ENCODE peak calls at places on chromosome 2, in ten cellular contexts. One of them, this sample, is unnamed.

GRCh38 chr2:157439792-157440186 is 4.1 kb downstream of the CYTIP start:
- DNase-seq in fibroblast of lung: no peak
- DNase-seq in fibroblast of the aortic adventitia: no peak
- DNase-seq in PC-9: no peak
- DNase-seq in GM20000: peak
- DNase-seq in fibroblast of mammary gland: no peak
- DNase-seq in kidney: no peak
- DNase-seq in SK-N-SH: no peak
- DNase-seq in A549: no peak
- DNase-seq in MM.1S: peak
- DNase-seq in this sample: no peak

GRCh38 chr2:230449901-230450467 is 34.0 kb downstream of the SP100 start:
- DNase-seq in A549: no peak
- DNase-seq in PC-9: no peak
- DNase-seq in fibroblast of mammary gland: no peak
- DNase-seq in fibroblast of lung: no peak
- DNase-seq in fibroblast of the aortic adventitia: no peak
- DNase-seq in kidney: no peak
- DNase-seq in GM20000: no peak
- DNase-seq in MM.1S: no peak
- DNase-seq in SK-N-SH: no peak
- DNase-seq in this sample: no peak

GRCh38 chr2:186716899-186717811 is 23.3 kb downstream of the FAM171B start:
- DNase-seq in GM20000: no peak
- DNase-seq in A549: no peak
- DNase-seq in kidney: no peak
- DNase-seq in fibroblast of the aortic adventitia: peak
- DNase-seq in MM.1S: no peak
- DNase-seq in fibroblast of mammary gland: peak
- DNase-seq in PC-9: no peak
- DNase-seq in fibroblast of lung: peak
- DNase-seq in SK-N-SH: no peak
- DNase-seq in this sample: no peak

GRCh38 chr2:193793914-193794313 is 1599.2 kb upstream of the TMEFF2 start:
- DNase-seq in SK-N-SH: no peak
- DNase-seq in kidney: no peak
- DNase-seq in GM20000: no peak
- DNase-seq in fibroblast of mammary gland: peak
- DNase-seq in fibroblast of lung: no peak
- DNase-seq in fibroblast of the aortic adventitia: peak
- DNase-seq in A549: no peak
- DNase-seq in MM.1S: no peak
- DNase-seq in PC-9: no peak
- DNase-seq in this sample: no peak

GRCh38 chr2:240260664-240261063 is 120.2 kb upstream of the OTOS start:
- DNase-seq in fibroblast of lung: no peak
- DNase-seq in A549: no peak
- DNase-seq in kidney: no peak
- DNase-seq in fibroblast of mammary gland: no peak
- DNase-seq in MM.1S: no peak
- DNase-seq in PC-9: no peak
- DNase-seq in fibroblast of the aortic adventitia: no peak
- DNase-seq in GM20000: no peak
- DNase-seq in SK-N-SH: no peak
- DNase-seq in this sample: no peak

GRCh38 chr2:159131882-159132281 is 154.6 kb downstream of the WDSUB1 start:
- DNase-seq in SK-N-SH: no peak
- DNase-seq in MM.1S: no peak
- DNase-seq in fibroblast of mammary gland: peak
- DNase-seq in fibroblast of the aortic adventitia: peak
- DNase-seq in fibroblast of lung: peak
- DNase-seq in kidney: no peak
- DNase-seq in A549: peak
- DNase-seq in GM20000: no peak
- DNase-seq in PC-9: no peak
- DNase-seq in this sample: no peak

GRCh38 chr2:112220831-112221230 is 34.0 kb downstream of the ZC3H8 start:
- DNase-seq in PC-9: no peak
- DNase-seq in fibroblast of the aortic adventitia: no peak
- DNase-seq in SK-N-SH: no peak
- DNase-seq in fibroblast of mammary gland: no peak
- DNase-seq in A549: no peak
- DNase-seq in GM20000: no peak
- DNase-seq in MM.1S: no peak
- DNase-seq in kidney: no peak
- DNase-seq in fibroblast of lung: no peak
- DNase-seq in this sample: no peak

GRCh38 chr2:108958002-108958401 is 31.0 kb downstream of the EDAR start:
- DNase-seq in kidney: no peak
- DNase-seq in PC-9: no peak
- DNase-seq in MM.1S: no peak
- DNase-seq in fibroblast of the aortic adventitia: no peak
- DNase-seq in A549: no peak
- DNase-seq in GM20000: no peak
- DNase-seq in fibroblast of lung: no peak
- DNase-seq in SK-N-SH: no peak
- DNase-seq in fibroblast of mammary gland: no peak
- DNase-seq in this sample: no peak

GRCh38 chr2:48508461-48509124 is 21.4 kb upstream of the STON1 start:
- DNase-seq in fibroblast of lung: peak
- DNase-seq in PC-9: no peak
- DNase-seq in fibroblast of mammary gland: peak
- DNase-seq in MM.1S: no peak
- DNase-seq in A549: no peak
- DNase-seq in SK-N-SH: no peak
- DNase-seq in fibroblast of the aortic adventitia: peak
- DNase-seq in GM20000: no peak
- DNase-seq in kidney: no peak
- DNase-seq in this sample: no peak

GRCh38 chr2:233165895-233166661 is 85.4 kb upstream of the ATG16L1 start:
- DNase-seq in fibroblast of lung: peak
- DNase-seq in kidney: peak
- DNase-seq in MM.1S: no peak
- DNase-seq in PC-9: peak
- DNase-seq in A549: peak
- DNase-seq in SK-N-SH: peak
- DNase-seq in fibroblast of the aortic adventitia: peak
- DNase-seq in GM20000: no peak
- DNase-seq in fibroblast of mammary gland: peak
- DNase-seq in this sample: no peak

GRCh38 chr2:10079931-10080535 is at the start of gene CYS1:
- DNase-seq in kidney: peak
- DNase-seq in A549: peak
- DNase-seq in fibroblast of the aortic adventitia: no peak
- DNase-seq in fibroblast of mammary gland: no peak
- DNase-seq in MM.1S: no peak
- DNase-seq in SK-N-SH: peak
- DNase-seq in GM20000: peak
- DNase-seq in PC-9: peak
- DNase-seq in fibroblast of lung: no peak
- DNase-seq in this sample: no peak

GRCh38 chr2:105737980-105738657 is 6.6 kb upstream of the NCK2 start:
- DNase-seq in PC-9: no peak
- DNase-seq in GM20000: no peak
- DNase-seq in fibroblast of lung: no peak
- DNase-seq in SK-N-SH: no peak
- DNase-seq in kidney: no peak
- DNase-seq in fibroblast of the aortic adventitia: no peak
- DNase-seq in A549: no peak
- DNase-seq in fibroblast of mammary gland: no peak
- DNase-seq in MM.1S: no peak
- DNase-seq in this sample: no peak

GRCh38 chr2:223594259-223594658 is 7.9 kb downstream of the SCG2 start:
- DNase-seq in MM.1S: no peak
- DNase-seq in A549: no peak
- DNase-seq in PC-9: no peak
- DNase-seq in kidney: no peak
- DNase-seq in fibroblast of mammary gland: peak
- DNase-seq in fibroblast of lung: no peak
- DNase-seq in GM20000: no peak
- DNase-seq in fibroblast of the aortic adventitia: no peak
- DNase-seq in SK-N-SH: peak
- DNase-seq in this sample: peak

GRCh38 chr2:207252979-207253640 is 87.4 kb upstream of the KLF7 start:
- DNase-seq in MM.1S: no peak
- DNase-seq in GM20000: no peak
- DNase-seq in fibroblast of the aortic adventitia: no peak
- DNase-seq in A549: peak
- DNase-seq in SK-N-SH: peak
- DNase-seq in fibroblast of mammary gland: peak
- DNase-seq in fibroblast of lung: no peak
- DNase-seq in PC-9: no peak
- DNase-seq in kidney: no peak
- DNase-seq in this sample: peak

GRCh38 chr2:60961457-60961856 is 56.1 kb upstream of the PEX13 start:
- DNase-seq in GM20000: no peak
- DNase-seq in A549: peak
- DNase-seq in fibroblast of mammary gland: peak
- DNase-seq in SK-N-SH: no peak
- DNase-seq in fibroblast of the aortic adventitia: peak
- DNase-seq in MM.1S: no peak
- DNase-seq in PC-9: peak
- DNase-seq in fibroblast of lung: peak
- DNase-seq in kidney: no peak
- DNase-seq in this sample: no peak

GRCh38 chr2:8886876-8887275 is 49.5 kb upstream of the KIDINS220 start:
- DNase-seq in A549: no peak
- DNase-seq in fibroblast of mammary gland: no peak
- DNase-seq in SK-N-SH: no peak
- DNase-seq in kidney: no peak
- DNase-seq in PC-9: no peak
- DNase-seq in fibroblast of lung: no peak
- DNase-seq in GM20000: no peak
- DNase-seq in fibroblast of the aortic adventitia: no peak
- DNase-seq in MM.1S: no peak
- DNase-seq in this sample: no peak

DNA sequence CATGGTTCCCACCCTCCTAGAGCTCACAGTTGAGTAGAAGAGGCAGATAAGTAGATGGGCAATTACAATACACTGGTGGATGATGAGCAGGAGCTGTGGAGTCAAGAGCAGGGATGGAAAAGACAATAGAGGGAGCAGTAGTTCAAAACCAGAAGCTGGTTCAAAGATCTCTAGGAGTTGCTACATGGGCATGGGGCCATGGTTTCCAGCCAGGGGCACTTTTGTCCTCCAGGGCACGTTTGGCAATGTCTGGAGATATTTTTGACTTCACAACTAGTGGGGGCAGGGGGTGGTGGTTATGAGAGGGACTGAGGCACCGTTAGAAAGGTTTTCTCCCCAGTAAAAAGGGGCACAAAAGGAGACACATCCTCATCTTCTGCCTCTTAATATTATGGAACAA is 236.0 kb downstream of the DYSF start:
- DNase-seq in kidney: no peak
- DNase-seq in A549: no peak
- DNase-seq in MM.1S: no peak
- DNase-seq in GM20000: no peak
- DNase-seq in PC-9: no peak
- DNase-seq in fibroblast of the aortic adventitia: no peak
- DNase-seq in SK-N-SH: no peak
- DNase-seq in fibroblast of mammary gland: no peak
- DNase-seq in fibroblast of lung: no peak
- DNase-seq in this sample: no peak
- TF ChIP-seq CTCF in kidney: no peak
- TF ChIP-seq CTCF in A549: no peak
- TF ChIP-seq CTCF in MM.1S: no peak
- TF ChIP-seq CTCF in GM20000: no peak
- TF ChIP-seq CTCF in PC-9: no peak
- TF ChIP-seq CTCF in fibroblast of the aortic adventitia: no peak
- TF ChIP-seq CTCF in SK-N-SH: no peak
- TF ChIP-seq CTCF in fibroblast of mammary gland: no peak
- TF ChIP-seq CTCF in fibroblast of lung: no peak
- TF ChIP-seq CTCF in this sample: no peak

DNA sequence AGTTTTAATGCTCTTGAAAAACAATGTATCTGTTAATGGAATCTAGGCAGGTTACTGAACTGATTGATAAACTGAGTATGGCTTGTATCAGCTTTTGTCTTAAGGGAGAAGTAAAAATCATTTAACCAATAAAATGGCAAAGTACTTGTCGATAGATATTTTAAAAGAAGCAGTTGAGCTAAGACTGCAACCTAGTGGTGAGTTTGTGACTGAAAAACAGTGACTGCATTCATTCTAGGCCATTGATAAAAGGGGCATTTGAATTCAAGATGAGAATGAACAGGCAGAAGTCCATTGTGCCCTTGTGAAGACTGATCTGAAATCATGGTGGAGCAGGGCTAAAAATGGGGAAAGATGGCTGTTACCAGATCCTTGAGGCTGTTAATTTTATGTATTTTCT is 59.4 kb upstream of the MSTN start:
- DNase-seq in MM.1S: peak
- DNase-seq in GM20000: peak
- DNase-seq in SK-N-SH: peak
- DNase-seq in PC-9: no peak
- DNase-seq in fibroblast of the aortic adventitia: peak
- DNase-seq in A549: peak
- DNase-seq in fibroblast of lung: peak
- DNase-seq in fibroblast of mammary gland: peak
- DNase-seq in kidney: no peak
- DNase-seq in this sample: no peak
- TF ChIP-seq CTCF in MM.1S: peak
- TF ChIP-seq CTCF in GM20000: no peak
- TF ChIP-seq CTCF in SK-N-SH: peak
- TF ChIP-seq CTCF in PC-9: no peak
- TF ChIP-seq CTCF in fibroblast of the aortic adventitia: peak
- TF ChIP-seq CTCF in A549: peak
- TF ChIP-seq CTCF in fibroblast of lung: peak
- TF ChIP-seq CTCF in fibroblast of mammary gland: peak
- TF ChIP-seq CTCF in kidney: peak
- TF ChIP-seq CTCF in this sample: peak

DNA sequence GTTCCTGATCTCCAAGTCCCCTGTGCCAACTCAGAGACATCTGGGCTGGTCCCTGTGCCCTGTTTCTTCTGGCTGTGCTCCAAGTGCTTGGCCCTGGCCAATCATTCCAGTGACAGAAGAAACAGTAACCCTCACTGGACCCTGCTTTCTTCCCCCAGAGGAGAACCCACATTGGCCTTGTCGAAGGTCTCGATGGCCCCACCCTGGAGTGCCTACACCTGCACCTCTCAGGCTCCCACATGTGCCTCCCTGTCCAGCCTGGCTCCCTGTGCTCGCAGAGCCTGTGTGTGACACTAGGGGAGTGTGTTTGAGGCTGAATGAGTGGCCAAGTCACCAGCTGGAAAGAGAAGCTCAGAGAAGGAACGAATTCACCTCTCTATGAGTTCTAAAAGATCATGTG is 5.9 kb upstream of the MAL start:
- DNase-seq in kidney: peak
- DNase-seq in SK-N-SH: no peak
- DNase-seq in GM20000: no peak
- DNase-seq in fibroblast of the aortic adventitia: no peak
- DNase-seq in fibroblast of lung: no peak
- DNase-seq in PC-9: no peak
- DNase-seq in A549: no peak
- DNase-seq in fibroblast of mammary gland: no peak
- DNase-seq in MM.1S: no peak
- DNase-seq in this sample: no peak
- TF ChIP-seq CTCF in kidney: no peak
- TF ChIP-seq CTCF in SK-N-SH: no peak
- TF ChIP-seq CTCF in GM20000: no peak
- TF ChIP-seq CTCF in fibroblast of the aortic adventitia: no peak
- TF ChIP-seq CTCF in fibroblast of lung: no peak
- TF ChIP-seq CTCF in PC-9: no peak
- TF ChIP-seq CTCF in A549: no peak
- TF ChIP-seq CTCF in fibroblast of mammary gland: no peak
- TF ChIP-seq CTCF in MM.1S: no peak
- TF ChIP-seq CTCF in this sample: no peak

GRCh38 chr2:126793885-126794613 is 104.6 kb upstream of the TEX51 start:
- DNase-seq in A549: no peak
- DNase-seq in GM20000: no peak
- DNase-seq in fibroblast of lung: no peak
- DNase-seq in SK-N-SH: peak
- DNase-seq in kidney: peak
- DNase-seq in PC-9: no peak
- DNase-seq in fibroblast of the aortic adventitia: no peak
- DNase-seq in fibroblast of mammary gland: no peak
- DNase-seq in MM.1S: no peak
- DNase-seq in this sample: no peak
- TF ChIP-seq CTCF in A549: no peak
- TF ChIP-seq CTCF in GM20000: no peak
- TF ChIP-seq CTCF in fibroblast of lung: no peak
- TF ChIP-seq CTCF in SK-N-SH: no peak
- TF ChIP-seq CTCF in kidney: no peak
- TF ChIP-seq CTCF in PC-9: no peak
- TF ChIP-seq CTCF in fibroblast of the aortic adventitia: no peak
- TF ChIP-seq CTCF in fibroblast of mammary gland: no peak
- TF ChIP-seq CTCF in MM.1S: no peak
- TF ChIP-seq CTCF in this sample: no peak

This sample was measured in BE2C.